ENCODE peak calls at places on chromosomes 3 and 15, in five cellular contexts. J is ELF-1; W is ovary; C is activated CD4-positive, alpha-beta T cell treated with anti-CD3 and anti-CD28 coated beads, Interleukin-2, amount 50 U/mL, for 48 hours; O is PC-3. N is an unnamed sample.
A peak's percentile ranks its signal among the peaks of the same experiment; 100 is the strongest.

GRCh38 chr3:72818915-72819314 is 29.3 kb downstream of the SHQ1 start:
- DNase-seq in C (peak; percentile 6), O (no peak), W (no peak), J (no peak), N (no peak)

GRCh38 chr3:38133557-38134405 is 3.1 kb downstream of the ACAA1 start:
- DNase-seq in J (no peak), O (peak; percentile 99), C (no peak), W (no peak), N (no peak)

GRCh38 chr3:72630614-72631344 is 217.5 kb downstream of the SHQ1 start:
- DNase-seq in J (no peak), C (no peak), W (no peak), O (no peak), N (no peak)

GRCh38 chr15:48802867-48803266 is 8.0 kb downstream of the CEP152 start:
- DNase-seq in J (no peak), C (no peak), O (peak; percentile 67), W (no peak), N (no peak)

GRCh38 chr3:137121704-137122314 is 164.0 kb downstream of the IL20RB start:
- DNase-seq in W (no peak), C (peak; percentile 10), J (peak; percentile 75), O (peak; percentile 52), N (no peak)

GRCh38 chr3:44939581-44940036 is 36.4 kb downstream of the ZDHHC3 start:
- DNase-seq in C (no peak), W (no peak), J (no peak), O (no peak), N (no peak)

GRCh38 chr15:99486371-99487336 is 79.1 kb upstream of the MEF2A start:
- DNase-seq in J (no peak), C (no peak), W (peak; percentile 79), O (peak; percentile 62), N (peak; percentile 74)

GRCh38 chr15:45871121-45871855 is 236.5 kb downstream of the SQOR start:
- DNase-seq in W (no peak), J (peak; percentile 42), C (no peak), O (peak; percentile 76), N (no peak)

GRCh38 chr3:63092545-63092944 is 185.6 kb upstream of the SYNPR start:
- DNase-seq in W (no peak), O (no peak), C (no peak), J (no peak), N (no peak)

GRCh38 chr3:128579927-128580326 is 70.7 kb downstream of the RPN1 start:
- DNase-seq in C (no peak), W (no peak), J (no peak), O (no peak), N (no peak)

GRCh38 chr3:23668430-23668904 is 137.3 kb upstream of the UBE2E1 start:
- DNase-seq in C (no peak), O (peak; percentile 97), W (no peak), J (no peak), N (no peak)

GRCh38 chr3:188362405-188362831 is 208.5 kb downstream of the LPP start:
- DNase-seq in O (peak; percentile 95), C (no peak), W (no peak), J (no peak), N (no peak)

GRCh38 chr3:108222813-108223307 is 636 bp upstream of the IFT57 start:
- DNase-seq in W (no peak), J (no peak), C (no peak), O (peak; percentile 18), N (no peak)

GRCh38 chr15:32730677-32731654 is 13.2 kb downstream of the GREM1 start:
- DNase-seq in O (peak; percentile 57), W (no peak), J (peak; percentile 83), C (no peak), N (peak; percentile 58)

GRCh38 chr3:185733980-185734724 is 90.7 kb downstream of the IGF2BP2 start:
- DNase-seq in W (no peak), O (peak; percentile 91), J (peak; percentile 67), C (peak; percentile 5), N (no peak)

GRCh38 chr3:153173758-153174516 is 11.9 kb downstream of the RAP2B start:
- DNase-seq in J (peak; percentile 15), C (no peak), O (peak; percentile 52), W (no peak), N (no peak)

GRCh38 chr3:149548729-149549065 is 74.2 kb downstream of the TM4SF4 start:
- DNase-seq in O (no peak), C (no peak), J (no peak), W (no peak), N (no peak)

GRCh38 chr3:100033814-100034490 is 80.3 kb downstream of the FILIP1L start:
- DNase-seq in C (no peak), J (no peak), W (no peak), O (no peak), N (no peak)

GRCh38 chr15:45402955-45403892 is 24.9 kb upstream of the GATM start:
- DNase-seq in J (peak; percentile 49), C (peak; percentile 34), O (peak; percentile 77), W (no peak), N (peak; percentile 61)

GRCh38 chr15:36323607-36324006 is 255.8 kb upstream of the CDIN1 start:
- DNase-seq in J (no peak), W (no peak), O (no peak), C (no peak), N (no peak)

GRCh38 chr15:68704496-68705021 is 116.1 kb downstream of the ANP32A start:
- DNase-seq in W (no peak), O (no peak), C (no peak), J (peak; percentile 65), N (no peak)